ENCODE peak calls at places on chromosomes 16 and 17, in seven cellular contexts. One of them, this sample, is unnamed.

GRCh38 chr16:28844226-28844885 is 1.8 kb downstream of the TUFM start:
- DNase-seq in fibroblast of lung: no peak
- DNase-seq in heart right ventricle: no peak
- DNase-seq in pancreas: peak; percentile 53
- DNase-seq in mammary epithelial cell: no peak
- DNase-seq in spleen: peak; percentile 63
- DNase-seq in thoracic aorta: no peak
- DNase-seq in this sample: no peak

GRCh38 chr17:4072487-4073157 is 70.2 kb downstream of the ZZEF1 start:
- DNase-seq in pancreas: no peak
- DNase-seq in mammary epithelial cell: no peak
- DNase-seq in fibroblast of lung: peak; percentile 63
- DNase-seq in heart right ventricle: no peak
- DNase-seq in thoracic aorta: no peak
- DNase-seq in spleen: no peak
- DNase-seq in this sample: no peak

GRCh38 chr17:36133629-36134259 is 30.1 kb downstream of the CCL4 start:
- DNase-seq in heart right ventricle: peak; percentile 16
- DNase-seq in spleen: no peak
- DNase-seq in mammary epithelial cell: no peak
- DNase-seq in thoracic aorta: no peak
- DNase-seq in pancreas: no peak
- DNase-seq in fibroblast of lung: peak; percentile 38
- DNase-seq in this sample: no peak

GRCh38 chr16:84088695-84089395 is 27.9 kb downstream of the MBTPS1 start:
- DNase-seq in mammary epithelial cell: no peak
- DNase-seq in heart right ventricle: peak; percentile 47
- DNase-seq in spleen: peak; percentile 83
- DNase-seq in pancreas: no peak
- DNase-seq in thoracic aorta: no peak
- DNase-seq in fibroblast of lung: no peak
- DNase-seq in this sample: no peak

GRCh38 chr17:59804910-59805381 is 87.8 kb downstream of the TUBD1 start:
- DNase-seq in fibroblast of lung: peak; percentile 61
- DNase-seq in thoracic aorta: no peak
- DNase-seq in pancreas: no peak
- DNase-seq in mammary epithelial cell: no peak
- DNase-seq in spleen: no peak
- DNase-seq in heart right ventricle: no peak
- DNase-seq in this sample: no peak

GRCh38 chr16:66580605-66581209 is 1.4 kb downstream of the CMTM2 start:
- DNase-seq in mammary epithelial cell: peak; percentile 64
- DNase-seq in pancreas: no peak
- DNase-seq in thoracic aorta: no peak
- DNase-seq in spleen: no peak
- DNase-seq in heart right ventricle: no peak
- DNase-seq in fibroblast of lung: peak; percentile 85
- DNase-seq in this sample: no peak

GRCh38 chr17:27244481-27245223 is 49.3 kb upstream of the WSB1 start:
- DNase-seq in thoracic aorta: peak; percentile 48
- DNase-seq in fibroblast of lung: peak; percentile 99
- DNase-seq in spleen: peak; percentile 90
- DNase-seq in heart right ventricle: peak; percentile 71
- DNase-seq in mammary epithelial cell: peak; percentile 90
- DNase-seq in pancreas: no peak
- DNase-seq in this sample: no peak

GRCh38 chr16:88920618-88921602 is 54.5 kb upstream of the PABPN1L start:
- DNase-seq in fibroblast of lung: peak; percentile 76
- DNase-seq in thoracic aorta: no peak
- DNase-seq in heart right ventricle: peak; percentile 85
- DNase-seq in mammary epithelial cell: no peak
- DNase-seq in pancreas: no peak
- DNase-seq in spleen: peak; percentile 92
- DNase-seq in this sample: no peak

GRCh38 chr17:28907709-28908475 is 5.0 kb upstream of the DHRS13 start:
- DNase-seq in fibroblast of lung: peak; percentile 66
- DNase-seq in spleen: no peak
- DNase-seq in mammary epithelial cell: no peak
- DNase-seq in thoracic aorta: no peak
- DNase-seq in heart right ventricle: no peak
- DNase-seq in pancreas: no peak
- DNase-seq in this sample: no peak

GRCh38 chr17:17447264-17447663 is 29.5 kb upstream of the MED9 start:
- DNase-seq in fibroblast of lung: no peak
- DNase-seq in spleen: no peak
- DNase-seq in mammary epithelial cell: no peak
- DNase-seq in thoracic aorta: no peak
- DNase-seq in heart right ventricle: no peak
- DNase-seq in pancreas: no peak
- DNase-seq in this sample: peak; percentile 72

GRCh38 chr17:17446666-17447155 is 30.1 kb upstream of the MED9 start:
- DNase-seq in spleen: no peak
- DNase-seq in pancreas: no peak
- DNase-seq in thoracic aorta: no peak
- DNase-seq in mammary epithelial cell: no peak
- DNase-seq in heart right ventricle: no peak
- DNase-seq in fibroblast of lung: no peak
- DNase-seq in this sample: peak; percentile 79

GRCh38 chr17:17445296-17445924 is 31.4 kb upstream of the MED9 start:
- DNase-seq in pancreas: no peak
- DNase-seq in thoracic aorta: no peak
- DNase-seq in spleen: no peak
- DNase-seq in heart right ventricle: no peak
- DNase-seq in mammary epithelial cell: no peak
- DNase-seq in fibroblast of lung: no peak
- DNase-seq in this sample: no peak

GRCh38 chr17:17448076-17448475 is 28.7 kb upstream of the MED9 start:
- DNase-seq in mammary epithelial cell: no peak
- DNase-seq in pancreas: no peak
- DNase-seq in thoracic aorta: no peak
- DNase-seq in heart right ventricle: no peak
- DNase-seq in fibroblast of lung: no peak
- DNase-seq in spleen: no peak
- DNase-seq in this sample: no peak

GRCh38 chr17:17445925-17446665 is 30.7 kb upstream of the MED9 start:
- DNase-seq in thoracic aorta: no peak
- DNase-seq in fibroblast of lung: peak; percentile 78
- DNase-seq in pancreas: no peak
- DNase-seq in mammary epithelial cell: peak; percentile 82
- DNase-seq in heart right ventricle: peak; percentile 27
- DNase-seq in spleen: no peak
- DNase-seq in this sample: peak; percentile 87
- H3K27ac ChIP-seq in thoracic aorta: no peak overlapping the region
- H3K27ac ChIP-seq in fibroblast of lung: peak overlapping the region; percentile 50
- H3K27ac ChIP-seq in pancreas: peak overlapping the region; percentile 80
- H3K27ac ChIP-seq in mammary epithelial cell: no peak overlapping the region
- H3K27ac ChIP-seq in heart right ventricle: no peak overlapping the region
- H3K27ac ChIP-seq in spleen: peak overlapping the region; percentile 83
- H3K27ac ChIP-seq in this sample: peak overlapping the region; percentile 80

DNA sequence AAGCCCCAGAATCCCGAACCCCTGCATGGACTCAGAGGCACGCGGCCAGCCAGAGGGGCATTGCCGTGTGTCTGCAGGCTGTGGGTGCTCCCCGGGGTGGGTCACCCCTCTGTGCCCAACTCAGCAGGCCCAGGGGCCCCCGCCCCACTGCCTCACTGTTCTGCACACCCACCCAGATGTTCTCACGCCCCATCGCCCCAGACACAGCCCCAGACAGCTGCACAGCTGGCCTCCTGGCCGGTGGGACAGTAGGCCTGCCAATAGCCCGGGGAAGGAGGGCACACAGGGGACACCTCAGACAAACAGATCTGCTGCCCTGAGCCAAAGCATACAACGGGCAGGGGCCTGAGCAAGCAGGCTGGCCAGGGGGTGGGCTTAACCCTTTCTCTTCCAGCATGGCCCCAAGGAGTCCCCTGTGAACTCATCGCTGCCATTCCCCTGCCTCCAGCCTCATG is 27.6 kb upstream of the NXPH3 start:
- DNase-seq in fibroblast of lung: no peak
- DNase-seq in spleen: peak; percentile 56
- DNase-seq in heart right ventricle: no peak
- DNase-seq in mammary epithelial cell: no peak
- DNase-seq in pancreas: no peak
- DNase-seq in thoracic aorta: no peak
- DNase-seq in this sample: peak; percentile 51
- H3K4me1 ChIP-seq in fibroblast of lung: no peaks in the 10 kb centered on the region
- H3K4me1 ChIP-seq in spleen: no peaks in the 10 kb centered on the region
- H3K4me1 ChIP-seq in heart right ventricle: no peaks in the 10 kb centered on the region
- H3K4me1 ChIP-seq in mammary epithelial cell: peaks cover 24% of the 10 kb centered on the region
- H3K4me1 ChIP-seq in pancreas: no peaks in the 10 kb centered on the region
- H3K4me1 ChIP-seq in thoracic aorta: peaks cover 14% of the 10 kb centered on the region
- H3K4me1 ChIP-seq in this sample: peaks cover 19% of the 10 kb centered on the region

GRCh38 chr16:54927125-54928015 is 3.3 kb upstream of the IRX5 start:
- DNase-seq in pancreas: no peak
- DNase-seq in thoracic aorta: no peak
- DNase-seq in heart right ventricle: no peak
- DNase-seq in mammary epithelial cell: peak; percentile 25
- DNase-seq in spleen: no peak
- DNase-seq in fibroblast of lung: no peak
- DNase-seq in this sample: no peak
- H3K27ac ChIP-seq in pancreas: no peak overlapping the region
- H3K27ac ChIP-seq in thoracic aorta: peak overlapping the region; percentile 51
- H3K27ac ChIP-seq in heart right ventricle: peak overlapping the region; percentile 83
- H3K27ac ChIP-seq in mammary epithelial cell: peak overlapping the region; percentile 86
- H3K27ac ChIP-seq in spleen: no peak overlapping the region
- H3K27ac ChIP-seq in fibroblast of lung: no peak overlapping the region
- H3K27ac ChIP-seq in this sample: peak overlapping the region; percentile 96

GRCh38 chr16:12546918-12547607 is 256.6 kb downstream of the CPPED1 start:
- DNase-seq in spleen: no peak
- DNase-seq in pancreas: no peak
- DNase-seq in thoracic aorta: no peak
- DNase-seq in mammary epithelial cell: no peak
- DNase-seq in fibroblast of lung: no peak
- DNase-seq in heart right ventricle: no peak
- DNase-seq in this sample: no peak
- H3K4me1 ChIP-seq in spleen: peaks cover 40% of the 10 kb centered on the region
- H3K4me1 ChIP-seq in pancreas: no peaks in the 10 kb centered on the region
- H3K4me1 ChIP-seq in thoracic aorta: no peaks in the 10 kb centered on the region
- H3K4me1 ChIP-seq in mammary epithelial cell: no peaks in the 10 kb centered on the region
- H3K4me1 ChIP-seq in fibroblast of lung: no peaks in the 10 kb centered on the region
- H3K4me1 ChIP-seq in heart right ventricle: no peaks in the 10 kb centered on the region
- H3K4me1 ChIP-seq in this sample: peaks cover 13% of the 10 kb centered on the region

GRCh38 chr17:77451894-77452852 is 311.4 kb downstream of the SEC14L1 start:
- DNase-seq in spleen: peak; percentile 85
- DNase-seq in heart right ventricle: peak; percentile 71
- DNase-seq in fibroblast of lung: peak; percentile 80
- DNase-seq in pancreas: peak; percentile 76
- DNase-seq in thoracic aorta: no peak
- DNase-seq in mammary epithelial cell: peak; percentile 62
- DNase-seq in this sample: peak; percentile 91
- H3K27ac ChIP-seq in spleen: peak overlapping the region; percentile 95
- H3K27ac ChIP-seq in heart right ventricle: peak overlapping the region; percentile 59
- H3K27ac ChIP-seq in fibroblast of lung: peak overlapping the region; percentile 91
- H3K27ac ChIP-seq in pancreas: peak overlapping the region; percentile 86
- H3K27ac ChIP-seq in thoracic aorta: no peak overlapping the region
- H3K27ac ChIP-seq in mammary epithelial cell: peak overlapping the region; percentile 73
- H3K27ac ChIP-seq in this sample: peak overlapping the region; percentile 92

DNA sequence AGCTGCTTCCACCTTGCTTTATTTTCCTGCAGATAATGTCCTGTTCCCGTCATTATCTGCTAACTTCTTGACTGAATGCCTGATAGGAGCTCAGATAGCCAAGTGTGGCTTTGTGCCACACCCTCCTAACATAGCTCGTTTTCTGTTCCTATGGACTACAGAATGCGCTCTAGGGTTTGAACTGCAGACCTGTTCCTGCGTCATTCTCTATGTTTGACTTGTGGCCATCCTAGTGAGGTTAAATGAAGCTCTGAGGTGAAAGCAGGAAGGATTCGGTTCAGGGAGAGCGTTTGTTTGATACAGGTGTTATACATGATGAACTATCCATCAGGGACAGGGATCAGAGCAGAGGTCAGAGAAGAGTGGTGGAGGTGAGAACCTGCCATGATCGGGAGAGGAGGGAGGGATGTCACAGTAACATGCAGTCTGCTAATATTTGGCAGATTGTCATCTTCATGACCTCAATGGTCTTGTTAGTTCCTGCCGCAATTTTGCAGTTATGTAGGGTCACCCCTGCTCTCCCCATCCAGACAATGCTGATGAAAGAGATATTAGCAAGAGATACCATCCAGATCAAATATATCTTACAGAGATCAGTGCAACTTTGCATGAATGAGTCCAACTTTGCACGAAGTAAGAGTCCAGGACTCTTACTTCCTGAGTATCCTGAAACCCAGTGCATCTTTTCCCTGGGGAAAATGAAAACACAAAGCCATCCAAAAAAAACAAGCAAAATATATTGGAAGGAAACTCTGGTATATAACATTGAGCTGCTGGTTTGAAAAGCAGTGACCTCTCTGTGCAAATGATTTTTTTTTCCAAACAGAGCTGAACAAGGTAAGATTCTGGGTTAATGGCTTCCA is 32.8 kb downstream of the MPHOSPH6 start:
- DNase-seq in mammary epithelial cell: no peak
- DNase-seq in spleen: no peak
- DNase-seq in pancreas: no peak
- DNase-seq in thoracic aorta: no peak
- DNase-seq in heart right ventricle: no peak
- DNase-seq in fibroblast of lung: peak; percentile 37
- DNase-seq in this sample: no peak
- H3K4me1 ChIP-seq in mammary epithelial cell: no peaks in the 10 kb centered on the region
- H3K4me1 ChIP-seq in spleen: no peaks in the 10 kb centered on the region
- H3K4me1 ChIP-seq in pancreas: no peaks in the 10 kb centered on the region
- H3K4me1 ChIP-seq in thoracic aorta: no peaks in the 10 kb centered on the region
- H3K4me1 ChIP-seq in heart right ventricle: no peaks in the 10 kb centered on the region
- H3K4me1 ChIP-seq in fibroblast of lung: no peaks in the 10 kb centered on the region
- H3K4me1 ChIP-seq in this sample: no peaks in the 10 kb centered on the region